ENCODE peak calls at places on chromosomes 5 and 9, in four cellular contexts. Z, U, V and R are unnamed samples.

GRCh38 chr9:111232997-111233790 is 96.8 kb downstream of the OR2K2 start:
- DNase-seq in Z (peak; percentile 70), V (no peak), U (no peak), R (no peak)

GRCh38 chr5:151741678-151742423 is 16.6 kb downstream of the ATOX1 start:
- DNase-seq in U (no peak), V (no peak), Z (no peak), R (peak; percentile 79)

GRCh38 chr9:100346836-100347235 is 5.9 kb downstream of the TEX10 start:
- DNase-seq in U (no peak), V (no peak), Z (no peak), R (no peak)

GRCh38 chr9:22452415-22453010 is 5.9 kb downstream of the DMRTA1 start:
- DNase-seq in Z (peak; percentile 57), V (peak; percentile 48), U (no peak), R (peak; percentile 15)

GRCh38 chr5:100550531-100551036 is 15.4 kb downstream of the FAM174A start:
- DNase-seq in V (no peak), Z (no peak), U (no peak), R (peak; percentile 28)

GRCh38 chr5:14472986-14473567 is 108.5 kb upstream of the OTULINL start:
- DNase-seq in V (no peak), U (no peak), Z (peak; percentile 64), R (no peak)

GRCh38 chr9:94916956-94917355 is 190.5 kb downstream of the AOPEP start:
- DNase-seq in Z (no peak), U (no peak), V (no peak), R (no peak)

GRCh38 chr9:13485068-13485596 is 205.6 kb upstream of the MPDZ start:
- DNase-seq in Z (no peak), V (no peak), U (peak; percentile 78), R (no peak)

GRCh38 chr5:32388429-32389111 is 56.0 kb downstream of the ZFR start:
- DNase-seq in Z (no peak), U (no peak), V (no peak), R (no peak)

GRCh38 chr5:40397976-40398375 is 281.7 kb upstream of the PTGER4 start:
- DNase-seq in Z (no peak), V (no peak), U (no peak), R (no peak)

GRCh38 chr9:4339357-4339756 is 39.5 kb upstream of the GLIS3 start:
- DNase-seq in V (peak; percentile 87), Z (peak; percentile 75), U (peak; percentile 71), R (peak; percentile 17)

DNA sequence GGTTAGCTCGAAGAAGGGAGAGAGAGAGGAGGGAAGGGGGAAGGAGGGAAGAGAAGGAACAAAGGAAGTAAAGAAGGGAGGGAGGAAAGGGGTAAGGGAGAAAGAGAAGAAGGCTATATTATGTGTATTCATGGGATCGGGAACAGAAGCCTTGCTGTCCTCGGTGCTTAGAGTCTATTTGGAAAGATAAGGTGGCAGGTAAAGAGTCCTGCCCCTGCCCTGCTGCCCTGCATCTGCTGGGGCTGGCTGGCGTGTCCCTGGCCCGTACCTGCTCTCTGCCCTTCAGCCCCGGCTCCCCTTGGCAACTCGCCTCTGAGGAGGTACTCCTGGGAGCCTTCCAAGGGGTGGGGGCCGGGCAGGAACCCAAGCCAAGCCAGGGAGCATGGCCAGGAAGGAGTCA is 36.8 kb downstream of the PCDH1 start:
- DNase-seq in V (peak; percentile 93), U (peak; percentile 59), Z (no peak), R (no peak)
- H3K4me1 ChIP-seq in V (peaks cover 6% of the 10 kb centered on the region), U (peaks cover 25% of the 10 kb centered on the region), Z (peaks cover 81% of the 10 kb centered on the region), R (no peaks in the 10 kb centered on the region)

DNA sequence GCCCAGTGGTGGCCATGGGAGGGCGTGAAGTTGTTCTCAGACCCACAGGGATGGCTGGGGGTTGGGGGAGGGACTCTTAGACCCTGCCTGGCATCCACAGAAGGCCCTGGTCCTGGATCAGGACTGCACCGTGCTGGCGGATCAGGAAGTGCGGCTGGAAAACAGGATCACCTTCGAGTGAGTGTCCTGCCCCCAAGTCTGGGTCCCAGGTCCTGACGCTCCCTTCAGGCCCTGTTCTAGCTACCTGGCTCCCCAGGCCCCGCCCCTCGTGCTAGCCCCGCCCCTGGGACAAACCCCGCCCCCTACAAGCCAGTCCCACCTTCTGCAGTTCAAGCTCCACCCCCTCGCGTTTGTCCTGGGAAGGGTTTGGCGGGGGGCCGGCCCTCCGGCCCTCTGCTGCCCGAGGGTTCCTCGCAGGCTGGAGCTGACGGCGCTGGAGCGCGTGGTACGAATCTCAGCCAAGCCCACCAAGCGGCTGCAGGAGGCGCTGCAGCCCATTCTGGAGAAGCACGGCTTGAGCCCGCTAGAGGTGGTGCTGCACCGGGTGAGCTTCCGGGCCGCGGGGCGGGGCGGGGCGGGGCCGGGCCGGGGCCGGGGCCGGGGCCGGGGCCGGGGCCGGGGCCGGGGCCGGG is 12.9 kb downstream of the RGS14 start:
- DNase-seq in Z (peak; percentile 99), U (peak; percentile 76), V (peak; percentile 91), R (peak; percentile 82)
- H3K4me1 ChIP-seq in Z (peaks cover 17% of the 10 kb centered on the region), U (peaks cover 15% of the 10 kb centered on the region), V (peaks cover 10% of the 10 kb centered on the region), R (peaks cover 52% of the 10 kb centered on the region)

GRCh38 chr5:148090200-148090599 is 26.4 kb downstream of the SPINK5 start:
- DNase-seq in Z (no peak), U (no peak), V (no peak), R (no peak)

GRCh38 chr5:148083203-148083602 is 19.4 kb downstream of the SPINK5 start:
- DNase-seq in U (no peak), V (no peak), Z (no peak), R (no peak)

GRCh38 chr5:148085934-148086333 is 22.2 kb downstream of the SPINK5 start:
- DNase-seq in Z (no peak), U (peak; percentile 23), V (no peak), R (no peak)

GRCh38 chr5:148084269-148084668 is 20.5 kb downstream of the SPINK5 start:
- DNase-seq in V (no peak), Z (no peak), U (no peak), R (no peak)
- H3K4me1 ChIP-seq in V (no peaks in the 10 kb centered on the region), Z (no peaks in the 10 kb centered on the region), U (no peaks in the 10 kb centered on the region), R (peaks cover 11% of the 10 kb centered on the region)

DNA sequence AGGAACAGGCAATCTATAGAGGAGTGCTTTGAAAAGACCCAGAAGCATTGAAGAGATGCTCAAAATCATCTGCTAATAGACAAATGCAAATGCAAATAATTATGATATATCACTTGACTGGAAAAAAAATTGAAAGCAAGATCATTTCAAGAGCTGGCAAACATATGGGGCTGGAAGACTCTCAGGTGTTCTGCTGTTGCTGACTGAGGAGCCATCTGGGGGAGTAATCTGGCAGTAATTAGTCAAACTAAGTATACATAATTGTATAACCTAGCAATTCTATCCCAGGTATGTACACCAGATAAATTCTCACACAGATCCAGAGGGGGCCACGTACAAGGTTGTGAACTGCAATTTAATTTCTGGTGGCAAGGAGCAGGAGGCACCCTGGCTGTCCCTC is 4.6 kb upstream of the HMHB1 start:
- DNase-seq in U (no peak), Z (no peak), V (no peak), R (no peak)
- H3K4me1 ChIP-seq in U (peaks cover 7% of the 10 kb centered on the region), Z (no peaks in the 10 kb centered on the region), V (no peaks in the 10 kb centered on the region), R (no peaks in the 10 kb centered on the region)

DNA sequence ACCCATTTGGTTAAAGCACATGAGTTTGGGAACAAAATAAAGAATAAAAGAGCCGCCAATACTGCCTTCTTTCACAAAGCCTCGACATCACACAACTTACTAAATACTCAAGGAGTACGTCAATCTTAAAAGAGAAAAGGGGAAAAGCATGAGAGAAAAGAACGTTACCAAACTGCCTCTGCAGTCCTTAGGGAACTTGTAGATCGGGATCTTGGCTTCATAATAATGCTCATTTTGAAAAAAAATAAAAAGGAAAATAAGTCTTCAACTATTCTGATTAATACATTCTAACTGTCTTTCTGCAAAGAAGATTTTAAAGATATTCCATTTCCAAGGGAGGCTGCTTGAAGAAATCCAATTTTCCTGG is 618.4 kb downstream of the PDE4D start:
- DNase-seq in V (no peak), Z (no peak), U (no peak), R (no peak)
- H3K4me1 ChIP-seq in V (peaks cover 10% of the 10 kb centered on the region), Z (peaks cover 20% of the 10 kb centered on the region), U (no peaks in the 10 kb centered on the region), R (peaks cover 11% of the 10 kb centered on the region)

GRCh38 chr9:98381311-98382103 is 126.1 kb upstream of the TBC1D2 start:
- DNase-seq in U (no peak), Z (no peak), V (no peak), R (no peak)

GRCh38 chr9:98379572-98379971 is 124.1 kb upstream of the TBC1D2 start:
- DNase-seq in V (no peak), Z (no peak), U (no peak), R (no peak)

GRCh38 chr9:98380065-98380681 is 124.7 kb upstream of the TBC1D2 start:
- DNase-seq in Z (peak; percentile 31), U (no peak), V (no peak), R (no peak)

GRCh38 chr9:98375138-98375726 is 119.8 kb upstream of the TBC1D2 start:
- DNase-seq in Z (no peak), V (no peak), U (no peak), R (no peak)

DNA sequence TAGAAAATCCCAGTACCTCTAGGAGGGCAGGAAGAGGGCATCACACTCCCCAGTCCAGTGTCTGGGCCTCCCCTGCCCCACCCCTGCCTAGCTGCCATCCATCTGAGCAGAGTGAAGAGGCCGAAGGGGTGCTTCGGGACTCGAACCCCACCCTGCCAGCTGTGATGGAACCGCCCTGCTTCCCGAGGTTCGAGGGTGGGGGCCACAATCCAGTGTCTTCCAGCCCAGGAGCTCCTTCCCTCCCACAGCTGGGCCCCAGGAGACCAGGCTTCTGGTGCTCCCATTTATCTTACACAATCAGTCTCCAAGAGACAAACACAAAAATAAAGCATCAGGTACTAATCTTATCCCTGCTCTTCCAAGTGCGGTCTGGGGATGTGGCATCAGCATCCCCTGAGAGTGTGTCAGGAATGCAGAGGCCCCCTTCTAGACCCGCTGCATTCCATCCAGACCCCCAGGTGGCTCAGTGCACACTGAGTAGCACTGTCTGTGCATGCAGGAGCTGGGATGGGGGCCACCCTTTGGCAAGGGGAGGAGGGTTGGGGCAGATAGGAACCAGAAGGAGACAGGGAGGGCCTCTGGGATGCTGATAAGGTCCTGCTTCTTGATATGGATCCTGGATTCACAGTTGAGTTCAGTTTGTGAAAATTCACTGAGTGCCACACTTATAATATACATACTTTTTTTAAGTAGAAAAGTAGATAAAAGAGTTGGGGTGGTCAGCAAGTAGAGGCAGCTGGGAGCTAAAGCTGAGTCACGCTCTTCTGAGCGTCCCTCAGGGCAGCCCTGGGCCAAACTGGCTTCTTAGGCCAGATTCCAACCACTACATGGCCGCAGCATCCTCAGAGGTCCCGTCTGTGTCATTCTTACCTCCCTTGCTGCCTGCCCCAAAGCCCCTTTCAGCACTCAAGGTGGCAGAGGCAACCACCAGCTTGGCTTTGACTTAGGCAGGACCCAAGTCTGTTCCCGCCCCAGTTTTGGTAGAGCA is 123.1 kb upstream of the TBC1D2 start:
- DNase-seq in V (no peak), U (no peak), Z (no peak), R (no peak)
- H3K4me1 ChIP-seq in V (no peaks in the 10 kb centered on the region), U (no peaks in the 10 kb centered on the region), Z (no peaks in the 10 kb centered on the region), R (peaks cover 7% of the 10 kb centered on the region)

GRCh38 chr9:129138476-129139232 is 27.4 kb downstream of the PTPA start:
- DNase-seq in Z (no peak), U (peak; percentile 80), V (peak; percentile 42), R (no peak)
- H3K4me1 ChIP-seq in Z (peaks cover 36% of the 10 kb centered on the region), U (peaks cover 54% of the 10 kb centered on the region), V (peaks cover 25% of the 10 kb centered on the region), R (peaks cover 48% of the 10 kb centered on the region)

DNA sequence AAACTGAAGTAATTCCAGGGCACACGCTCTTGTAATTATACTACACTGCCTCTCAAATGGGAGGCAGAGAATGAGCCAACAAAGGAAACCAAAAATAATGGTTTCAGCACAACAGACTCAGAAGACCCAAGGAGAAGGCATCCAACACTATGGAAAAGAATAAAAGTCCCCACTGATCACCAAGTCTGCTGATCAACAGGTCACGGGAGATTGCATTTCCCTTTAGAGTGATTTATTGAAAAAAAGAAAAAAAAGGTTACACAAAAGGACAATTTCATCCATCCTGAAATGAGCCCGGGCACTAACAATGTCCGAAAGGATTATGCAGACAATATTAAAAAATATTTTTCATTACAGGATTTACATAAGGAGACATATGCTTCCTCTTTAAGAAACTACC is 28.8 kb downstream of the MYO10 start:
- DNase-seq in V (no peak), U (no peak), Z (no peak), R (no peak)
- H3K4me1 ChIP-seq in V (no peaks in the 10 kb centered on the region), U (no peaks in the 10 kb centered on the region), Z (no peaks in the 10 kb centered on the region), R (peaks cover 10% of the 10 kb centered on the region)

GRCh38 chr5:96967400-96967799 is 31.5 kb downstream of the LNPEP start:
- DNase-seq in U (no peak), V (no peak), Z (no peak), R (no peak)
- H3K4me1 ChIP-seq in U (peaks cover 26% of the 10 kb centered on the region), V (no peaks in the 10 kb centered on the region), Z (no peaks in the 10 kb centered on the region), R (peaks cover 27% of the 10 kb centered on the region)